ENCODE peak calls at places on chromosome 11, in nine cellular contexts. X is activated T-cell treated with anti-CD3 and anti-CD28 coated beads for 48 hours; Z is brain microvascular endothelial cell; H is H1; P is dermis blood vessel endothelial cell; S is GM04504; I is stimulated activated CD4-positive, alpha-beta T cell treated with anti-CD3 and anti-CD28 coated beads, Interleukin-12 subunit alpha, Interleukin-12 subunit beta, amount 100 ng/mL, for 4 hours; F is tibial artery; B is AG09309. J is an unnamed sample.

GRCh38 chr11:75301602-75302345 is 49.7 kb downstream of the ARRB1 start:
- DNase-seq in B (no peak), I (no peak), P (no peak), X (no peak), F (no peak), Z (no peak), H (no peak), S (no peak), J (peak)

GRCh38 chr11:19873730-19874129 is 161.1 kb downstream of the NAV2 start:
- DNase-seq in Z (no peak), I (no peak), B (no peak), X (no peak), P (no peak), S (no peak), F (no peak), H (no peak), J (no peak)

GRCh38 chr11:101442171-101442570 is 141.6 kb downstream of the TRPC6 start:
- DNase-seq in F (no peak), P (no peak), X (no peak), S (peak), Z (peak), H (no peak), I (no peak), B (no peak), J (no peak)

GRCh38 chr11:124612045-124612444 is 817 bp downstream of the PANX3 start:
- DNase-seq in S (no peak), Z (no peak), P (no peak), H (no peak), B (no peak), X (no peak), I (no peak), F (no peak), J (no peak)

GRCh38 chr11:85875505-85875904 is 20.3 kb downstream of the CCDC83 start:
- DNase-seq in B (peak), F (no peak), P (no peak), S (no peak), I (no peak), Z (no peak), H (no peak), X (no peak), J (no peak)

GRCh38 chr11:57269580-57270021 is 32.6 kb upstream of the APLNR start:
- DNase-seq in I (no peak), B (no peak), X (no peak), H (no peak), P (peak), Z (no peak), F (no peak), S (no peak), J (peak)

GRCh38 chr11:131910491-131911387 is 540.3 kb downstream of the NTM start:
- DNase-seq in P (peak), B (no peak), S (no peak), F (peak), Z (peak), I (no peak), H (peak), X (no peak), J (peak)

GRCh38 chr11:10323793-10324170 is 18.9 kb downstream of the ADM start:
- DNase-seq in Z (peak), H (no peak), P (peak), F (no peak), I (no peak), X (no peak), S (no peak), B (no peak), J (peak)

GRCh38 chr11:117679464-117679863 is 117.6 kb downstream of the DSCAML1 start:
- DNase-seq in S (no peak), Z (no peak), B (no peak), H (no peak), I (no peak), X (no peak), F (no peak), P (no peak), J (no peak)

GRCh38 chr11:126436209-126436608 is 80.7 kb downstream of the ST3GAL4 start:
- DNase-seq in Z (no peak), S (no peak), P (no peak), I (no peak), H (no peak), F (no peak), X (no peak), B (no peak), J (no peak)

GRCh38 chr11:65398362-65398910 is 12.0 kb downstream of the FRMD8 start:
- DNase-seq in Z (no peak), P (no peak), I (no peak), F (no peak), H (no peak), B (no peak), X (no peak), S (no peak), J (no peak)

GRCh38 chr11:73866586-73866996 is 10.1 kb downstream of the COA4 start:
- DNase-seq in Z (peak), F (no peak), H (no peak), S (peak), X (no peak), I (no peak), P (peak), B (peak), J (peak)

GRCh38 chr11:113255741-113256140 is 58.6 kb upstream of the TTC12 start:
- DNase-seq in Z (no peak), P (no peak), B (no peak), I (no peak), H (no peak), F (no peak), S (no peak), X (no peak), J (no peak)

GRCh38 chr11:19803506-19803998 is 90.9 kb downstream of the NAV2 start:
- DNase-seq in F (no peak), X (no peak), B (no peak), H (no peak), S (no peak), I (no peak), P (no peak), Z (no peak), J (no peak)

GRCh38 chr11:21514298-21514697 is 678.6 kb upstream of the ANO5 start:
- DNase-seq in X (no peak), H (no peak), Z (no peak), S (no peak), P (no peak), B (no peak), F (no peak), I (no peak), J (no peak)

GRCh38 chr11:108210441-108210840 is 12.0 kb downstream of the NPAT start:
- DNase-seq in X (no peak), P (no peak), S (no peak), Z (no peak), I (no peak), F (no peak), H (no peak), B (no peak), J (no peak)

GRCh38 chr11:45390407-45390806 is 104.3 kb upstream of the SYT13 start:
- DNase-seq in X (no peak), P (no peak), F (no peak), S (no peak), I (no peak), B (peak), H (no peak), Z (peak), J (no peak)

GRCh38 chr11:13216019-13217006 is 61.3 kb upstream of the BMAL1 start:
- DNase-seq in Z (peak), P (peak), X (peak), F (no peak), S (peak), B (peak), H (peak), I (no peak), J (peak)

GRCh38 chr11:122796128-122796717 is 42.1 kb upstream of the CRTAM start:
- DNase-seq in H (peak), P (peak), F (no peak), Z (peak), B (no peak), X (peak), S (no peak), I (peak), J (peak)